ENCODE peak calls at places on chromosomes 16 and 17, in five cellular contexts. One of them, this sample, is unnamed.

GRCh38 chr17:51819341-51819740 is 339.2 kb downstream of the CA10 start:
- DNase-seq in CD4-positive, alpha-beta T cell: no peak
- DNase-seq in left ventricle myocardium inferior: no peak
- DNase-seq in GM23248: no peak
- DNase-seq in mammary epithelial cell: no peak
- DNase-seq in this sample: no peak

GRCh38 chr16:75481475-75481874 is 13.8 kb downstream of the CHST6 start:
- DNase-seq in CD4-positive, alpha-beta T cell: no peak
- DNase-seq in left ventricle myocardium inferior: no peak
- DNase-seq in GM23248: no peak
- DNase-seq in mammary epithelial cell: no peak
- DNase-seq in this sample: no peak

GRCh38 chr17:4839965-4840892 is 7.1 kb downstream of the MINK1 start:
- DNase-seq in CD4-positive, alpha-beta T cell: no peak
- DNase-seq in left ventricle myocardium inferior: no peak
- DNase-seq in GM23248: no peak
- DNase-seq in mammary epithelial cell: no peak
- DNase-seq in this sample: no peak

GRCh38 chr17:17779015-17779611 is 57.7 kb downstream of the SREBF1 start:
- DNase-seq in CD4-positive, alpha-beta T cell: no peak
- DNase-seq in left ventricle myocardium inferior: no peak
- DNase-seq in GM23248: no peak
- DNase-seq in mammary epithelial cell: no peak
- DNase-seq in this sample: no peak

GRCh38 chr17:38898291-38898679 is 27.1 kb upstream of the LASP1NB start:
- DNase-seq in CD4-positive, alpha-beta T cell: no peak
- DNase-seq in left ventricle myocardium inferior: no peak
- DNase-seq in GM23248: no peak
- DNase-seq in mammary epithelial cell: no peak
- DNase-seq in this sample: no peak

GRCh38 chr17:35898283-35899070 is 18.3 kb upstream of the CCL5 start:
- DNase-seq in CD4-positive, alpha-beta T cell: peak; percentile 6
- DNase-seq in left ventricle myocardium inferior: peak; percentile 28
- DNase-seq in GM23248: no peak
- DNase-seq in mammary epithelial cell: no peak
- DNase-seq in this sample: peak; percentile 15

GRCh38 chr16:2898831-2899563 is 12.7 kb upstream of the FLYWCH1 start:
- DNase-seq in CD4-positive, alpha-beta T cell: no peak
- DNase-seq in left ventricle myocardium inferior: no peak
- DNase-seq in GM23248: no peak
- DNase-seq in mammary epithelial cell: no peak
- DNase-seq in this sample: no peak

GRCh38 chr17:4444782-4445473 is 11.2 kb downstream of the SPNS3 start:
- DNase-seq in CD4-positive, alpha-beta T cell: no peak
- DNase-seq in left ventricle myocardium inferior: peak; percentile 80
- DNase-seq in GM23248: peak; percentile 39
- DNase-seq in mammary epithelial cell: peak; percentile 15
- DNase-seq in this sample: peak; percentile 39

GRCh38 chr16:57892041-57892440 is 78.9 kb downstream of the CNGB1 start:
- DNase-seq in CD4-positive, alpha-beta T cell: no peak
- DNase-seq in left ventricle myocardium inferior: no peak
- DNase-seq in GM23248: peak; percentile 23
- DNase-seq in mammary epithelial cell: peak; percentile 88
- DNase-seq in this sample: peak; percentile 94

GRCh38 chr16:4263504-4264436 is 9.1 kb downstream of the TFAP4 start:
- DNase-seq in CD4-positive, alpha-beta T cell: no peak
- DNase-seq in left ventricle myocardium inferior: peak; percentile 85
- DNase-seq in GM23248: peak; percentile 89
- DNase-seq in mammary epithelial cell: no peak
- DNase-seq in this sample: no peak

DNA sequence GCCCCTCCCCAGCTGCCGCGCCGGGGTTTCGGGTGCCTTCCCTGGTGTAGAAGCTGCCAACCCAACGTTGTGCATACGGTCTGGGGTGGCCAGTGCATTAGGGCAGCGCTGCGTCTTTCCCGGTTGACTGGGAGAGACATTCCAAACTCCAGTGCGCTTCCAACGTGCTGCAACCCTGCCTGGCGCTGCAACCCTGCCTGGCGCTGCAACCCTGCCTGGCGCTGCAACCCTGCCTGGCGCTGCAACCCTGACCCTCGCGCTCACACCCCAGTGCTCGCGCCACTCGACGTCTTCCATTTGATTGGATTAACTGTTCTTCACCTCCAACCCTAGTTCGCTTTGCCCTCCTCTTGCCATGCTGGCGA is 488 bp upstream of the HAP1 start:
- DNase-seq in CD4-positive, alpha-beta T cell: no peak
- DNase-seq in left ventricle myocardium inferior: no peak
- DNase-seq in GM23248: peak; percentile 41
- DNase-seq in mammary epithelial cell: no peak
- DNase-seq in this sample: no peak
- H3K27me3 ChIP-seq in CD4-positive, alpha-beta T cell: peaks cover 62% of the 10 kb centered on the region
- H3K27me3 ChIP-seq in left ventricle myocardium inferior: peaks cover 76% of the 10 kb centered on the region
- H3K27me3 ChIP-seq in GM23248: peaks cover 58% of the 10 kb centered on the region
- H3K27me3 ChIP-seq in mammary epithelial cell: no peaks in the 10 kb centered on the region
- H3K27me3 ChIP-seq in this sample: peaks cover 22% of the 10 kb centered on the region

GRCh38 chr17:77886387-77886728 is 72.1 kb upstream of the TNRC6C start:
- DNase-seq in CD4-positive, alpha-beta T cell: no peak
- DNase-seq in left ventricle myocardium inferior: peak; percentile 44
- DNase-seq in GM23248: no peak
- DNase-seq in mammary epithelial cell: peak; percentile 23
- DNase-seq in this sample: no peak

GRCh38 chr17:77885678-77886386 is 72.7 kb upstream of the TNRC6C start:
- DNase-seq in CD4-positive, alpha-beta T cell: no peak
- DNase-seq in left ventricle myocardium inferior: no peak
- DNase-seq in GM23248: peak; percentile 19
- DNase-seq in mammary epithelial cell: no peak
- DNase-seq in this sample: no peak

GRCh38 chr17:77888242-77889134 is 70.0 kb upstream of the TNRC6C start:
- DNase-seq in CD4-positive, alpha-beta T cell: no peak
- DNase-seq in left ventricle myocardium inferior: no peak
- DNase-seq in GM23248: peak; percentile 45
- DNase-seq in mammary epithelial cell: no peak
- DNase-seq in this sample: no peak

GRCh38 chr17:77887464-77888241 is 70.8 kb upstream of the TNRC6C start:
- DNase-seq in CD4-positive, alpha-beta T cell: peak; percentile 83
- DNase-seq in left ventricle myocardium inferior: peak; percentile 88
- DNase-seq in GM23248: peak; percentile 93
- DNase-seq in mammary epithelial cell: peak; percentile 24
- DNase-seq in this sample: peak; percentile 8

DNA sequence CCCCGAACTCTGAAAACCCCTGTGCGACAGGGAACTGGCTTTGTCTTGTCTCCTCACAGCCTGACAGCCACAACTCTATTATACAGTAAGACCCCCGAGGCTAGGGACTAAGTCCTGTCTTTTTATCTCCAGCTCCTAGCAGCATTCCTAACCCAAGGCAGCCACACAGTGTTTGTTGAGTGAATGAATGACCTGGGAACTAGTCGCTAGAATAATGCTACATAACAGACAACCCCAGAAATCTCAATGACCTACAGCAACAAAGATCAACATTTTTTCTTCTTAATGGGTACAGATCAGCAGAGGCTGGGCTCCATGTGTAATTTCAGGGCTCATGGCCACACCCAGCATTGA is 71.4 kb upstream of the TNRC6C start:
- DNase-seq in CD4-positive, alpha-beta T cell: no peak
- DNase-seq in left ventricle myocardium inferior: no peak
- DNase-seq in GM23248: no peak
- DNase-seq in mammary epithelial cell: no peak
- DNase-seq in this sample: no peak
- H3K27me3 ChIP-seq in CD4-positive, alpha-beta T cell: no peaks in the 10 kb centered on the region
- H3K27me3 ChIP-seq in left ventricle myocardium inferior: peaks cover under 1% of the 10 kb centered on the region
- H3K27me3 ChIP-seq in GM23248: peaks cover 25% of the 10 kb centered on the region
- H3K27me3 ChIP-seq in mammary epithelial cell: no peaks in the 10 kb centered on the region
- H3K27me3 ChIP-seq in this sample: peaks cover 14% of the 10 kb centered on the region

GRCh38 chr17:42647778-42648177 is 11.3 kb upstream of the TUBG2 start:
- DNase-seq in CD4-positive, alpha-beta T cell: no peak
- DNase-seq in left ventricle myocardium inferior: no peak
- DNase-seq in GM23248: no peak
- DNase-seq in mammary epithelial cell: no peak
- DNase-seq in this sample: no peak

GRCh38 chr17:42651392-42651791 is 7.7 kb upstream of the TUBG2 start:
- DNase-seq in CD4-positive, alpha-beta T cell: no peak
- DNase-seq in left ventricle myocardium inferior: no peak
- DNase-seq in GM23248: no peak
- DNase-seq in mammary epithelial cell: no peak
- DNase-seq in this sample: peak; percentile 23

GRCh38 chr17:42655528-42655927 is 3.6 kb upstream of the TUBG2 start:
- DNase-seq in CD4-positive, alpha-beta T cell: no peak
- DNase-seq in left ventricle myocardium inferior: no peak
- DNase-seq in GM23248: peak; percentile 55
- DNase-seq in mammary epithelial cell: no peak
- DNase-seq in this sample: no peak

GRCh38 chr17:42657824-42658588 is 1.1 kb upstream of the TUBG2 start:
- DNase-seq in CD4-positive, alpha-beta T cell: no peak
- DNase-seq in left ventricle myocardium inferior: no peak
- DNase-seq in GM23248: no peak
- DNase-seq in mammary epithelial cell: no peak
- DNase-seq in this sample: no peak

DNA sequence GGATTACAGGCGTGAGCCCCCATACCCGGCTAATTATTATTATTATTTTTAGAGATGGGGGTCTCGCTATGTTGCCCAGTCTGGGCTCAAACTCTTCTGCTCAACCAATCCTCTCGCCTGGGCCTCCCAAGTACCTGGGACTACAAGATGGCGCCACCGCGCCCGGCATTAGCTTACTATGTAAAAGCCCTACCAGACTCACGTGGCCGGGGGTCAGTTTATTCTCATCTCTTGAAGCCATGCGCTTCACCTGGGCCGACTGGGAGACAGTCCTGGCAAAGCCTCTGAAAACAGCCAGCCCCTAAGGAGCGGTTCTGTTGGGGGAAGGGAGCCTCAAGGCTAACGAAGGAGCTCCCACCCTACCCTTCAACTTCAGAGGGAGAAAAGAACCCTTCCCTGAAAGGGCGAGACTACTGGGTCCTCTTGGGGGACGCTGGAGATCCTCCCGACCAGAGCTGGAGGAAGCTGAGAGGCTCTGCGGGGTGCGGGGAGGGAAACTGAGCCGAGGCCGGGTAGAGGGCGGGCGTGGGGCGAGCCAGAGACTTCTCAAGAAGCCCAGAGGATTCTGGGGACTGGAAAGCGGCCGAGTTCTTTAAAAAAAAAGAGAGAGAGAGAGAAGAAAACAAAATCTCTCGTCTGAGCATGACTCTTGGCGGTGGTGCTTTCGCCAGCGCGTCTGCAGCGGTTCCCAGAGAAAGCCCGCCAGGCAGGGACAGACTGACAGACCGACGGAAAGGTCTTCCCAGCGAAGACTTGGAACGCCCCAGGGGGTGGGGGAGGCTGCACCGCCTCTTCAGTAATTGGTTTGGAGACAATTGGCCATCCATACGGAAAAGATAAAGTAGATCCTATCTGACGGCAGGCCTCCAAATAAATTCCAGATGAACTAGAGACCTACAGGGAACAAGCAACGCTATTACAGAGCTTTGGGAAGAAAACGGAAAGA is 5.6 kb upstream of the TUBG2 start:
- DNase-seq in CD4-positive, alpha-beta T cell: no peak
- DNase-seq in left ventricle myocardium inferior: peak; percentile 72
- DNase-seq in GM23248: peak; percentile 87
- DNase-seq in mammary epithelial cell: no peak
- DNase-seq in this sample: no peak
- H3K27me3 ChIP-seq in CD4-positive, alpha-beta T cell: peaks cover 9% of the 10 kb centered on the region
- H3K27me3 ChIP-seq in left ventricle myocardium inferior: no peaks in the 10 kb centered on the region
- H3K27me3 ChIP-seq in GM23248: no peaks in the 10 kb centered on the region
- H3K27me3 ChIP-seq in mammary epithelial cell: no peaks in the 10 kb centered on the region
- H3K27me3 ChIP-seq in this sample: no peaks in the 10 kb centered on the region

GRCh38 chr17:9003355-9004131 is 17.8 kb upstream of the NTN1 start:
- DNase-seq in CD4-positive, alpha-beta T cell: no peak
- DNase-seq in left ventricle myocardium inferior: no peak
- DNase-seq in GM23248: peak; percentile 12
- DNase-seq in mammary epithelial cell: peak; percentile 21
- DNase-seq in this sample: no peak

GRCh38 chr17:9002610-9003354 is 18.5 kb upstream of the NTN1 start:
- DNase-seq in CD4-positive, alpha-beta T cell: peak; percentile 34
- DNase-seq in left ventricle myocardium inferior: peak; percentile 24
- DNase-seq in GM23248: peak; percentile 60
- DNase-seq in mammary epithelial cell: peak; percentile 28
- DNase-seq in this sample: no peak

GRCh38 chr17:9006175-9006767 is 15.0 kb upstream of the NTN1 start:
- DNase-seq in CD4-positive, alpha-beta T cell: no peak
- DNase-seq in left ventricle myocardium inferior: no peak
- DNase-seq in GM23248: no peak
- DNase-seq in mammary epithelial cell: no peak
- DNase-seq in this sample: no peak

GRCh38 chr17:9004961-9005285 is 16.4 kb upstream of the NTN1 start:
- DNase-seq in CD4-positive, alpha-beta T cell: no peak
- DNase-seq in left ventricle myocardium inferior: no peak
- DNase-seq in GM23248: no peak
- DNase-seq in mammary epithelial cell: no peak
- DNase-seq in this sample: no peak

GRCh38 chr17:9004132-9004960 is 17.0 kb upstream of the NTN1 start:
- DNase-seq in CD4-positive, alpha-beta T cell: no peak
- DNase-seq in left ventricle myocardium inferior: no peak
- DNase-seq in GM23248: no peak
- DNase-seq in mammary epithelial cell: no peak
- DNase-seq in this sample: no peak
- H3K27me3 ChIP-seq in CD4-positive, alpha-beta T cell: peaks cover 71% of the 10 kb centered on the region
- H3K27me3 ChIP-seq in left ventricle myocardium inferior: peaks cover 95% of the 10 kb centered on the region
- H3K27me3 ChIP-seq in GM23248: peaks cover 54% of the 10 kb centered on the region
- H3K27me3 ChIP-seq in mammary epithelial cell: peaks cover 21% of the 10 kb centered on the region
- H3K27me3 ChIP-seq in this sample: peaks cover 14% of the 10 kb centered on the region

This sample was measured in bronchial epithelial cell.